ENCODE peak calls at places on chromosome 14, in six cellular contexts. S is stimulated activated effector memory CD8-positive, alpha-beta T cell treated with anti-CD3 and anti-CD28 coated beads, Interleukin-12 subunit alpha, Interleukin-12 subunit beta, amount 100 ng/mL, for 72 hours; X is naive thymus-derived CD4-positive, alpha-beta T cell; E is CD4-positive, CD25-positive, alpha-beta regulatory T cell; Q is natural killer cell; V is Panc1. A is an unnamed sample.

GRCh38 chr14:39442293-39442692 is 10.1 kb upstream of the FBXO33 start:
- ATAC-seq in Q (no peak), E (no peak), V (no peak), X (no peak), S (no peak), A (no peak)

GRCh38 chr14:51295666-51296263 is 55.7 kb downstream of the TMX1 start:
- ATAC-seq in S (peak), X (no peak), E (no peak), V (no peak), Q (no peak), A (no peak)

GRCh38 chr14:102544745-102545460 is 35.3 kb upstream of the ANKRD9 start:
- ATAC-seq in Q (peak), E (peak), S (peak), V (peak), X (peak), A (peak)

GRCh38 chr14:55813635-55814034 is 233.6 kb downstream of the KTN1 start:
- ATAC-seq in S (peak), Q (no peak), V (no peak), E (no peak), X (no peak), A (peak)

GRCh38 chr14:39762576-39763401 is 330.6 kb upstream of the FBXO33 start:
- ATAC-seq in S (peak), E (peak), V (no peak), Q (no peak), X (peak), A (peak)

GRCh38 chr14:99795046-99795445 is 1.8 kb downstream of the EML1 start:
- ATAC-seq in X (no peak), Q (no peak), V (no peak), S (no peak), E (no peak), A (no peak)

GRCh38 chr14:73457050-73457934 is 1.1 kb downstream of the NUMB start:
- ATAC-seq in E (no peak), X (no peak), Q (no peak), S (no peak), V (peak), A (no peak)

GRCh38 chr14:30607156-30607780 is 14.9 kb upstream of the SCFD1 start:
- ATAC-seq in S (peak), E (no peak), V (no peak), X (no peak), Q (peak), A (no peak)

GRCh38 chr14:65134651-65135579 is 32.6 kb upstream of the MAX start:
- ATAC-seq in X (no peak), S (no peak), E (no peak), Q (no peak), V (no peak), A (no peak)

GRCh38 chr14:57060276-57060956 is 208.3 kb downstream of the EXOC5 start:
- ATAC-seq in E (no peak), V (no peak), Q (no peak), S (peak), X (no peak), A (peak)

GRCh38 chr14:100842799-100843198 is 16.9 kb downstream of the MEG3 start:
- ATAC-seq in E (no peak), V (no peak), X (no peak), S (no peak), Q (no peak), A (no peak)

GRCh38 chr14:53849549-53849948 is 107.1 kb downstream of the BMP4 start:
- ATAC-seq in S (no peak), Q (no peak), E (no peak), X (no peak), V (no peak), A (no peak)

GRCh38 chr14:96376093-96376492 is 12.8 kb downstream of the GSKIP start:
- ATAC-seq in S (no peak), V (no peak), X (no peak), E (no peak), Q (no peak), A (no peak)

GRCh38 chr14:76781648-76782051 is 20.4 kb downstream of the VASH1 start:
- ATAC-seq in X (no peak), Q (no peak), E (no peak), V (no peak), S (peak), A (peak)

GRCh38 chr14:61421212-61421923 is 100.0 kb downstream of the PRKCH start:
- ATAC-seq in E (no peak), Q (no peak), S (peak), X (no peak), V (no peak), A (peak)

A was measured in activated T-helper 17 cell treated with anti-CD3 and anti-CD28 coated beads, Interleukin-2, amount 50 U/mL, for 72 hours.